ENCODE peak calls at places on chromosomes 2 and 18, in eight cellular contexts. I, G, H, J, K, E, V and Q are unnamed samples.

GRCh38 chr2:17813742-17814458 is 2.4 kb upstream of the MSGN1 start:
- DNase-seq in J (peak), H (no peak), G (no peak), K (no peak), E (no peak), V (no peak), I (no peak), Q (peak)

GRCh38 chr2:224142397-224143312 is 103.6 kb upstream of the SERPINE2 start:
- DNase-seq in V (no peak), H (no peak), K (peak), E (peak), J (peak), G (no peak), I (no peak), Q (peak)

GRCh38 chr2:25586726-25587144 is 86.6 kb downstream of the DTNB start:
- DNase-seq in I (no peak), V (no peak), J (peak), E (peak), G (no peak), H (no peak), K (no peak), Q (peak)

GRCh38 chr2:207289295-207290018 is 123.7 kb upstream of the KLF7 start:
- DNase-seq in H (no peak), J (no peak), G (no peak), K (no peak), E (no peak), I (no peak), V (no peak), Q (no peak)

GRCh38 chr2:151237422-151238012 is 24.1 kb downstream of the RBM43 start:
- DNase-seq in J (no peak), E (no peak), V (no peak), H (no peak), G (no peak), I (no peak), K (no peak), Q (no peak)

GRCh38 chr18:58051765-58052460 is 7.9 kb downstream of the NEDD4L start:
- DNase-seq in H (no peak), K (peak), V (no peak), E (no peak), G (no peak), J (peak), I (no peak), Q (no peak)

GRCh38 chr2:42513252-42513918 is 19.6 kb upstream of the KCNG3 start:
- DNase-seq in I (peak), J (peak), V (no peak), K (peak), E (peak), G (peak), H (no peak), Q (peak)

GRCh38 chr18:62682396-62682795 is 32.9 kb upstream of the PHLPP1 start:
- DNase-seq in V (no peak), G (no peak), I (no peak), E (no peak), J (no peak), K (no peak), H (no peak), Q (no peak)

GRCh38 chr2:41061371-41061770 is 609.5 kb upstream of the SLC8A1 start:
- DNase-seq in E (peak), J (peak), K (peak), V (no peak), I (peak), H (no peak), G (no peak), Q (peak)

GRCh38 chr2:224155371-224155770 is 116.3 kb upstream of the SERPINE2 start:
- DNase-seq in E (no peak), H (no peak), V (no peak), K (no peak), G (peak), I (no peak), J (no peak), Q (no peak)

GRCh38 chr18:4096501-4096900 is 358.6 kb downstream of the DLGAP1 start:
- DNase-seq in I (no peak), V (no peak), J (peak), G (no peak), H (no peak), K (no peak), E (no peak), Q (no peak)

GRCh38 chr2:161844845-161845244 is 220.6 kb downstream of the SLC4A10 start:
- DNase-seq in G (no peak), I (no peak), K (peak), E (no peak), H (no peak), V (no peak), J (no peak), Q (no peak)

GRCh38 chr2:238061310-238062202 is 755 bp downstream of the SCLY start:
- DNase-seq in J (peak), K (peak), H (no peak), V (no peak), E (peak), I (no peak), G (peak), Q (peak)

GRCh38 chr18:10020176-10020575 is 106.4 kb downstream of the VAPA start:
- DNase-seq in K (no peak), J (peak), I (no peak), V (no peak), G (no peak), H (no peak), E (peak), Q (no peak)

GRCh38 chr2:117686699-117687098 is 127.8 kb upstream of the DDX18 start:
- DNase-seq in V (no peak), J (no peak), K (no peak), I (no peak), G (no peak), H (no peak), E (no peak), Q (no peak)

GRCh38 chr2:40371525-40372277 is 80.2 kb downstream of the SLC8A1 start:
- DNase-seq in G (peak), E (peak), J (peak), H (no peak), I (peak), K (peak), V (peak), Q (peak)

GRCh38 chr2:96470636-96471035 is 34.5 kb downstream of the NEURL3 start:
- DNase-seq in J (peak), V (no peak), G (peak), I (no peak), E (no peak), K (peak), H (peak), Q (peak)

GRCh38 chr18:73352546-73352945 is 484.8 kb upstream of the NETO1 start:
- DNase-seq in J (peak), I (no peak), H (no peak), E (no peak), V (no peak), G (no peak), K (peak), Q (no peak)

GRCh38 chr2:150911766-150912280 is 349.8 kb downstream of the RBM43 start:
- DNase-seq in J (peak), I (peak), G (peak), V (no peak), E (peak), H (peak), K (peak), Q (peak)

GRCh38 chr2:84958135-84959044 is 12.6 kb upstream of the KCMF1 start:
- DNase-seq in H (peak), G (no peak), J (peak), I (peak), V (no peak), K (peak), E (peak), Q (peak)

GRCh38 chr2:219736196-219736595 is 108.8 kb downstream of the SLC4A3 start:
- DNase-seq in H (no peak), V (no peak), G (peak), K (peak), E (peak), I (peak), J (peak), Q (peak)

GRCh38 chr2:143241403-143242088 is 112.3 kb downstream of the ARHGAP15 start:
- DNase-seq in V (no peak), I (no peak), E (no peak), K (no peak), G (no peak), J (peak), H (no peak), Q (no peak)

GRCh38 chr2:135975702-135976101 is 9.7 kb downstream of the DARS1 start:
- DNase-seq in J (no peak), G (no peak), K (no peak), V (no peak), H (no peak), E (no peak), I (no peak), Q (no peak)

GRCh38 chr2:105734762-105735538 is 9.8 kb upstream of the NCK2 start:
- DNase-seq in V (no peak), K (peak), H (no peak), G (no peak), J (peak), I (no peak), E (peak), Q (peak)

GRCh38 chr2:106020821-106021316 is 173.2 kb downstream of the UXS1 start:
- DNase-seq in I (no peak), H (no peak), E (no peak), K (no peak), G (no peak), J (no peak), V (no peak), Q (no peak)

GRCh38 chr2:113077921-113078320 is 10.2 kb downstream of the IL1F10 start:
- DNase-seq in K (no peak), I (no peak), E (no peak), J (no peak), G (no peak), H (no peak), V (no peak), Q (no peak)

GRCh38 chr18:5424903-5425302 is 118.9 kb downstream of the EPB41L3 start:
- DNase-seq in G (peak), J (peak), I (peak), H (no peak), K (peak), V (no peak), E (peak), Q (peak)

GRCh38 chr2:157055660-157056199 is 201.8 kb upstream of the GALNT5 start:
- DNase-seq in V (no peak), G (peak), H (no peak), E (peak), J (peak), I (peak), K (peak), Q (peak)

GRCh38 chr2:121356058-121356640 is 71.1 kb upstream of the TFCP2L1 start:
- DNase-seq in H (no peak), I (peak), J (peak), V (no peak), E (peak), K (peak), G (peak), Q (peak)

GRCh38 chr2:226213717-226214116 is 585.9 kb downstream of the IRS1 start:
- DNase-seq in H (no peak), J (peak), I (peak), V (no peak), K (peak), G (no peak), E (peak), Q (peak)

GRCh38 chr2:159126653-159127052 is 158.2 kb downstream of the TANC1 start:
- DNase-seq in H (no peak), V (no peak), I (no peak), E (peak), J (peak), K (peak), G (no peak), Q (peak)

GRCh38 chr2:111119004-111119846 is 1.5 kb upstream of the BCL2L11 start:
- DNase-seq in G (peak), J (no peak), V (no peak), H (peak), I (no peak), K (peak), E (no peak), Q (peak)

GRCh38 chr2:132420776-132421175 is 4.2 kb downstream of the GPR39 start:
- DNase-seq in V (no peak), K (no peak), I (no peak), H (no peak), E (no peak), J (no peak), G (no peak), Q (peak)

GRCh38 chr2:126674075-126674744 is 18.3 kb downstream of the GYPC start:
- DNase-seq in G (no peak), J (no peak), E (no peak), H (no peak), K (no peak), I (no peak), V (no peak), Q (no peak)

GRCh38 chr18:78652001-78652545 is 327.5 kb upstream of the SALL3 start:
- DNase-seq in E (no peak), H (no peak), K (no peak), V (no peak), I (no peak), G (no peak), J (no peak), Q (no peak)
- TF ChIP-seq CTCF in E (no peak), H (no peak), K (no peak), V (no peak), I (no peak), G (no peak), J (no peak), Q (no peak)

GRCh38 chr18:34120294-34120693 is 104.4 kb downstream of the NOL4 start:
- DNase-seq in I (no peak), K (no peak), V (no peak), G (no peak), E (no peak), J (no peak), H (no peak), Q (no peak)
- H3K4me3 ChIP-seq in I (no peak), K (no peak), V (no peak), G (no peak), E (no peak), J (no peak), H (no peak), Q (no peak)

DNA sequence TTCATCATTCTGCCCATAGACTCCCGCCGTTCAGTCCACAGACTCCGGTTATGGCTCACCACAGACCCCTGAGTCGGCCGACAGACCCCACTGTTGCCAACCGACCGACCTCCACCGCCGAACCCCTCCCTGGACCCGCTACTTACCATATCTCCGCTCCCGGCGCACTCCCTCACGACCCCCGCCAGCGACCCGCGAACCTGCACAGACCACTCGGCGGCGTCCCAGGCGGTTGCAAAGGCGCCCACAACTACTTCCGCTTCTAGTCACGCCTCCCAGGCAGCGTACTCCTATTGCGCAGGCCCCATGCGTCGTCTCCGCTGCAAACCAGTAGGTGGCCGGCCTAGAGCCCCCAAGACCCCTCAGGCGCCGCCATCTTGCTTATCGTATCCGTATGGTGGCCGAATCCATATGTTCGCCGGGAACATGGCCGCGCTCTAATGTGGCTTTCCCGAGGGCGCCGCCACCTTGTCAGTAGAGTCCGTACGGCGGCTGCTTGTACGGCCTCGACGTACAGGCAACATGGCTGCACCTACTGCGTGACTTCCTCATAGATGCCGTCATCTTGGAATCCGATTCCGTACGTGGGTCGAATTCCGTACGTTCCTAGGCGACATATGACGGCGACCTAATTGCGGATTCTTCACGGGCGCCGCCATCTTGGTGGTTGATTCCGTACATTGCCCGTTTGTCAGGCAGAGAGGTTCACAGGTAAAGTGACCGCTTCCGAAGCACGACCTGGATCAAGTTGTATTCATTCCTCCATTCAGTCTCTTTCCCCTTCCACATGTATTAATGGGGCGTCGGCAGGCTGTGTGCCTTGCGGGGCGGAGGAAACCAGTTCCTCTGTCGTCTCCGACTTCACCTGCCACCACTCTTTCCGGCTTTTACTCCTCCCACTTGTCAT is at the start of gene CXXC1:
- DNase-seq in K (peak), E (peak), V (peak), G (peak), J (peak), I (peak), H (peak), Q (peak)
- TF ChIP-seq CTCF in K (peak), E (peak), V (peak), G (no peak), J (peak), I (peak), H (peak), Q (peak)

DNA sequence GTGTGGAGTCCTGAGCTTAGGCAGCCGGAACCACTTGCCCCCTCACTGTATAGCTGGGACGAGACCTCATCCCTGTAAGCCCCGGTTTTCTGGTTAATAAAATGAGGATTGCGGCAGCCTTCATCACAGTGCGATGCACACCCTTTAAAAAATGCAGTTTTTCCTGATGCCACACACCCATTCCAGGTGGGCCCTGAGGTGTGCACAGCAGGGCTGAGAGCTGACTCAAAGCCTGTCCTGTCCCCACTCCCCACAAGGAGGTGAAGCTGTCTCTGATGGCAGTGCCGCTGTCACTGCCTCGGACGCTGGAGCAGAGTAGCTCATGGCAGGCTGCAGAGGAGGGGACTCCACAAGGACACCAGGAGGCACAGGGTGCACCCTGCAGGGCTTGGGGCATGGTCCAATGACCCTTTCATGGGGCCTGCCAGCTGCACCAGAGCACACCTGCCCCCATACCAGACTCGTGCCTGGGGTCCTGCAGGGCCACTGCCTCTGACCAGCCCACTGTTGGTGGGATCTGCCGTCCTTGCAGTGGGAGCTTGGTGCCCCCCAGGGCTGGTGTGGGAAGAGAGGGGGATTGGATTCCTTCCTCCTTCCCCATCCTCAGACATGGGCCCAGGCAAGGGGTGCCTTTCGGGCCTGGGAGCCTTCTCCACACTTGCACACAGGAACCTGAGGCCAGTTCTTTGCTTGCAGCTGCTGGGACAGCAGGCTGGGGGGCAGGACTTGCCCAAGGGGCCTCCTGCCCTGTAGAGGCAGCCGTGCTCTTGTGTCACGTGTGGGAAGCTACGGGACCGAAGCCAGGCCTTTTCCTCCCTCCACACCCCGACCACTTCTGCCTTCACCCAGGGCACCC is 22.8 kb downstream of the GPC1 start:
- DNase-seq in I (no peak), G (no peak), E (no peak), J (no peak), V (no peak), K (no peak), H (peak), Q (no peak)
- H3K4me3 ChIP-seq in I (no peak), G (no peak), E (no peak), J (no peak), V (no peak), K (no peak), H (no peak), Q (no peak)

GRCh38 chr2:149037851-149038250 is 648 bp upstream of the LYPD6B start:
- DNase-seq in H (no peak), J (no peak), G (no peak), V (no peak), K (no peak), E (no peak), I (no peak), Q (no peak)
- TF ChIP-seq CTCF in H (no peak), J (no peak), G (no peak), V (no peak), K (no peak), E (no peak), I (no peak), Q (no peak)

GRCh38 chr2:45709137-45709536 is 57.7 kb downstream of the PRKCE start:
- DNase-seq in E (no peak), J (no peak), V (no peak), G (no peak), I (no peak), K (no peak), H (no peak), Q (no peak)
- H3K4me3 ChIP-seq in E (no peak), J (no peak), V (no peak), G (no peak), I (no peak), K (no peak), H (no peak), Q (no peak)